ENCODE peak calls at places on chromosomes 4 and X, in nine cellular contexts. S is DND-41, W is mesendoderm, Z is HCT116, N is neuronal stem cell, U is kidney, Q is H1, A is SK-N-SH, I is fibroblast of lung. L is an unnamed sample.

GRCh38 chr4:132809298-132810032 is 339.6 kb upstream of the PCDH10 start:
- DNase-seq in N (no peak), W (peak), A (no peak), U (no peak), Q (peak), S (no peak), Z (no peak), I (no peak), L (no peak)

GRCh38 chr4:6109842-6110560 is 90.3 kb downstream of the JAKMIP1 start:
- DNase-seq in Q (peak), W (peak), I (no peak), U (no peak), Z (peak), A (no peak), N (peak), S (no peak), L (no peak)

GRCh38 chr4:124757121-124757520 is 44.6 kb upstream of the ANKRD50 start:
- DNase-seq in Z (no peak), Q (no peak), I (peak), N (no peak), A (no peak), W (no peak), S (no peak), U (no peak), L (no peak)

GRCh38 chr4:73608677-73609594 is 11.3 kb downstream of the RASSF6 start:
- DNase-seq in I (no peak), Q (no peak), W (no peak), A (no peak), S (no peak), U (no peak), N (no peak), Z (no peak), L (no peak)

GRCh38 chr4:108762559-108763225 is at the start of gene ETNPPL:
- DNase-seq in Q (peak), S (peak), Z (no peak), U (peak), I (peak), A (peak), W (peak), N (peak), L (peak)

GRCh38 chr4:25654971-25655963 is at the start of gene SLC34A2:
- DNase-seq in Q (peak), U (peak), I (no peak), A (peak), N (peak), Z (no peak), W (peak), S (no peak), L (no peak)

GRCh38 chr4:122602277-122603142 is 18.4 kb downstream of the IL21 start:
- DNase-seq in A (peak), Q (no peak), Z (peak), I (peak), U (no peak), S (no peak), W (peak), N (peak), L (no peak)

GRCh38 chr4:123783936-123784335 is 387.3 kb downstream of the SPRY1 start:
- DNase-seq in Q (no peak), I (peak), A (no peak), S (no peak), W (no peak), N (no peak), U (no peak), Z (no peak), L (no peak)

GRCh38 chrX:82230013-82230412 is 1028.1 kb downstream of the SH3BGRL start:
- DNase-seq in Z (no peak), N (no peak), W (peak), I (no peak), A (no peak), U (no peak), Q (no peak), S (no peak), L (no peak)

GRCh38 chrX:19958530-19959486 is 32.1 kb downstream of the BCLAF3 start:
- DNase-seq in S (no peak), N (no peak), U (no peak), I (peak), W (no peak), A (no peak), Q (no peak), Z (no peak), L (no peak)

GRCh38 chr4:82172186-82172585 is 201.6 kb downstream of the HNRNPD start:
- DNase-seq in I (no peak), U (no peak), Q (no peak), Z (no peak), A (no peak), N (no peak), W (no peak), S (no peak), L (no peak)

GRCh38 chr4:60389636-60390035 is 810.5 kb upstream of the ADGRL3 start:
- DNase-seq in U (no peak), A (no peak), W (peak), S (no peak), Q (no peak), Z (no peak), N (no peak), I (peak), L (no peak)

GRCh38 chr4:151227731-151228130 is 49.2 kb upstream of the PRSS48 start:
- DNase-seq in N (no peak), U (no peak), A (no peak), S (no peak), Q (no peak), W (peak), Z (no peak), I (peak), L (no peak)

GRCh38 chrX:141935645-141936044 is 32.0 kb downstream of the MAGEC1 start:
- DNase-seq in Z (no peak), N (no peak), W (no peak), S (no peak), I (no peak), A (no peak), Q (no peak), U (no peak), L (no peak)

GRCh38 chr4:126046081-126046614 is 731.4 kb downstream of the FAT4 start:
- DNase-seq in I (peak), N (no peak), Q (no peak), Z (no peak), U (no peak), W (no peak), A (no peak), S (no peak), L (no peak)

GRCh38 chr4:182862921-182863320 is 54.3 kb downstream of the DCTD start:
- DNase-seq in I (no peak), U (peak), Q (no peak), W (no peak), A (no peak), N (no peak), S (no peak), Z (no peak), L (peak)

GRCh38 chr4:123386608-123387007 is 10.0 kb upstream of the SPRY1 start:
- DNase-seq in N (no peak), A (no peak), Q (no peak), Z (no peak), U (no peak), W (no peak), S (no peak), I (peak), L (no peak)

GRCh38 chr4:4200624-4201023 is 26.1 kb downstream of the OTOP1 start:
- DNase-seq in N (no peak), W (peak), S (no peak), I (no peak), Q (no peak), U (no peak), A (no peak), Z (no peak), L (no peak)

GRCh38 chrX:68249401-68249831 is 183.9 kb downstream of the OPHN1 start:
- DNase-seq in S (no peak), Q (no peak), U (no peak), Z (no peak), I (no peak), W (no peak), N (no peak), A (no peak), L (no peak)

GRCh38 chr4:30929649-30930048 is 209.5 kb downstream of the PCDH7 start:
- DNase-seq in Z (no peak), N (no peak), Q (no peak), W (no peak), A (no peak), S (no peak), U (no peak), I (no peak), L (no peak)

GRCh38 chr4:122764071-122764807 is 31.7 kb downstream of the BBS12 start:
- DNase-seq in A (no peak), N (no peak), I (peak), Q (no peak), S (no peak), Z (no peak), U (no peak), W (no peak), L (no peak)

GRCh38 chr4:74543983-74544382 is 99.0 kb downstream of the AREG start:
- DNase-seq in A (no peak), Z (no peak), S (no peak), I (peak), N (no peak), W (no peak), U (no peak), Q (no peak), L (no peak)

GRCh38 chrX:123340691-123341090 is 156.6 kb downstream of the GRIA3 start:
- DNase-seq in Z (no peak), S (no peak), I (no peak), N (no peak), W (no peak), A (no peak), U (no peak), Q (no peak), L (no peak)

GRCh38 chr4:111400736-111401135 is 744.5 kb upstream of the FAM241A start:
- DNase-seq in U (no peak), Q (no peak), A (no peak), W (no peak), N (no peak), Z (no peak), S (no peak), I (peak), L (no peak)

GRCh38 chr4:9979101-9979815 is 42.0 kb downstream of the SLC2A9 start:
- DNase-seq in Q (peak), I (no peak), N (no peak), W (peak), Z (no peak), U (no peak), A (peak), S (no peak), L (no peak)

GRCh38 chr4:122010610-122011009 is 58.8 kb upstream of the TRPC3 start:
- DNase-seq in U (no peak), Z (no peak), S (no peak), A (no peak), I (peak), W (no peak), Q (no peak), N (no peak), L (no peak)

DNA sequence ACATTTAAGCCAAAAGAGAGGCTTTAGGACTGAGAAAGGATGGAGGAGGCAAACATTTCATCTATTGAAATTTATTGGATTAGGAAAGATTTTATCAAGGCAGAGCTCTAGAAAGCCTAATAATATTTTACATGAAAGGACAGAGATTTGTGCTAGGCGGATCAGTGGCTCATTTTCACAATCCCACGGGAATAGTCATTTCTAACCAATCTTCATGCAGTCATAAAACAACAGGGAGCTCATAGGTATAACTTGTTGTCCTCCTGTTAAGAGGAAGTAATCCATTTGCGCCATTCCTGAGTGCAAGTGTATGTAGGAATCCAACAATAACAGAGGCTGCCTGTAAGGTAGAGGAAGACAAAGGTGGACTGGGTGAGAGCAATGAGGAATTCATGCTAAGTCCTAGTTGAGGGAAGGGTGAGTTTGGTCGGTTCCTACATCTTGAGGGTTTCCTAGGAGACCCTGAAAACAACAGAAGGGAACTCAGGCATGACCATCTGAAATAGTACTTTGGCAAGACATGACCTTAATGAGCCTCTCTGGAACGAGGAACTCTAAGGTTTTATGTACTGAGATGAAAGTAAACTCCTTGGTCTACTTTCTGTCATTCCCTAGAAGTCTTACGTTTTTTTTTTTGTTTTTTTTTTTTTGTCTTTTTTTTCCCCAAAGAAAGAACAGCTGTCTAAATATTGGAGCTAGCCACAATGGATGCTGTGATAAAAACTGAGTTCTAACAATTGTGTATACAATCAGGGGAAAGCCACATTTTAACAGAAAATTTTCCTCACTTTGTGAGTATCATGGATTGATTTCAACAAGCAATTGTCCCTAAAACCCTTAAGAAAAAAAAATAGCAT is 89.7 kb downstream of the GEMIN8 start:
- DNase-seq in Z (no peak), A (no peak), W (peak), U (no peak), I (no peak), Q (no peak), N (peak), S (no peak), L (no peak)
- H3K4me3 ChIP-seq in Z (no peak), A (no peak), W (no peak), U (no peak), I (no peak), Q (no peak), N (no peak), S (no peak), L (no peak)

DNA sequence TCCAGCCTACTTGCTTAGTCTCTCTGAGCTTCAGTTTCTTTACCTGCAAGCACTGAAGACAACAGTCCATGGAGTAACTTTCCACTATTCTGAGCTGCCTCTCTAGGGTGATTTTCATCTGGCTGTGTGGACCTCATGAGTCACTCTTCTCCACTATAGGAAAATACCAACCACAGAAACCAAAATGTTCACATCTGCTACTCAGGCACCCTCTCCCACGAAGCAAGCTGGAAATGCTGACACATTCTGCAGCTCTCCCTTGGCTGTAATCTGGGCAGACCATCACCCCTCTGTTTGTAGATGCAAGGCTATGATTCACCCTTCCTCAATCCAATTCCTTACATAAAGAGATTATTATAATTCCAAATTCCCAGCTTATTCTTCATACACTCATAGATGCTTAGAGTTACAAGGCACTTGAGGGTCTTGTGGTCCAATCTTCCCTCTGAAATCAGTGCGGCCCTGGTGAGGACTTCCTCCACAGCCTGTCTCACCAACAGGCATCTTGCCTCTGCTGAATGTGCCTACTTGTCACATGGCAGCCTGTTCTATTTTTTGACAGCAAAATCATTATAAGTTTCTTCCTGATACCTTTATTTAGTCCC is 97.0 kb upstream of the LNX1 start:
- DNase-seq in Q (no peak), I (peak), N (no peak), Z (no peak), W (no peak), S (peak), U (no peak), A (peak), L (no peak)
- H3K9ac ChIP-seq in Q (no peak), I (no peak), N (no peak), Z (no peak), W (no peak), S (no peak), U (no peak), A (peak), L (no peak)

DNA sequence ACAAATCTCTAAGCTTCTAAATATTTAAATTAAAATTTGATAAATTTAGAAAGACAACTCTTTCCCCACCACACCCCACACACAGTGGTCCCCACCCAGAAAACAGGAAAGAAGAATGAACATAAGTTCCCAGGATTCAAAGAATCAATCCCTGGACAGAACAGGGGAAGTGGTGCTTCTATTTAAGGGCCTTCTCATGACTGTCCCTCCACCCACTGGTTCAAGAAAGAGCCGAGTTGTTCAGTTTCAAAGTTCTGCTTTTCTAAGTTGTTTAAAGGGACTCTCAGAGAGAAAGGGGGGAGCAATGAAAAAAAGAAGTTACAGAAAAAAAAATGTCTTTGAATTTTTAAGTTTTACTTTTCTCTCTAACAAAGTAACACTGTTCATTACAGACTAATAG is 195.8 kb downstream of the PDGFC start:
- DNase-seq in U (no peak), Z (no peak), Q (no peak), W (no peak), I (no peak), N (no peak), A (no peak), S (no peak), L (no peak)
- H3K27ac ChIP-seq in U (no peak), Z (peak), Q (no peak), W (no peak), I (peak), N (no peak), A (peak), S (no peak), L (no peak)

GRCh38 chr4:1792832-1793495 is at the start of gene FGFR3:
- DNase-seq in W (peak), S (peak), U (no peak), A (peak), N (peak), Z (no peak), I (peak), Q (peak), L (peak)
- H3K4me3 ChIP-seq in W (peak), S (no peak), U (peak), A (peak), N (peak), Z (peak), I (peak), Q (peak), L (peak)

GRCh38 chr4:1725521-1725920 is 4.2 kb downstream of the TACC3 start:
- DNase-seq in W (no peak), N (no peak), Q (no peak), Z (no peak), A (no peak), I (no peak), U (peak), S (no peak), L (no peak)

GRCh38 chr4:1721666-1722550 is 587 bp downstream of the TACC3 start:
- DNase-seq in N (no peak), Z (no peak), A (peak), Q (no peak), I (no peak), U (peak), S (no peak), W (no peak), L (no peak)

GRCh38 chr4:1722551-1723071 is 1.3 kb downstream of the TACC3 start:
- DNase-seq in S (no peak), U (peak), N (no peak), Z (no peak), I (no peak), Q (no peak), W (no peak), A (peak), L (no peak)

GRCh38 chr4:1721003-1721665 is at the start of the genes TACC3 and TMEM129:
- DNase-seq in N (peak), Z (peak), Q (peak), U (peak), A (peak), I (peak), S (peak), W (peak), L (peak)

DNA sequence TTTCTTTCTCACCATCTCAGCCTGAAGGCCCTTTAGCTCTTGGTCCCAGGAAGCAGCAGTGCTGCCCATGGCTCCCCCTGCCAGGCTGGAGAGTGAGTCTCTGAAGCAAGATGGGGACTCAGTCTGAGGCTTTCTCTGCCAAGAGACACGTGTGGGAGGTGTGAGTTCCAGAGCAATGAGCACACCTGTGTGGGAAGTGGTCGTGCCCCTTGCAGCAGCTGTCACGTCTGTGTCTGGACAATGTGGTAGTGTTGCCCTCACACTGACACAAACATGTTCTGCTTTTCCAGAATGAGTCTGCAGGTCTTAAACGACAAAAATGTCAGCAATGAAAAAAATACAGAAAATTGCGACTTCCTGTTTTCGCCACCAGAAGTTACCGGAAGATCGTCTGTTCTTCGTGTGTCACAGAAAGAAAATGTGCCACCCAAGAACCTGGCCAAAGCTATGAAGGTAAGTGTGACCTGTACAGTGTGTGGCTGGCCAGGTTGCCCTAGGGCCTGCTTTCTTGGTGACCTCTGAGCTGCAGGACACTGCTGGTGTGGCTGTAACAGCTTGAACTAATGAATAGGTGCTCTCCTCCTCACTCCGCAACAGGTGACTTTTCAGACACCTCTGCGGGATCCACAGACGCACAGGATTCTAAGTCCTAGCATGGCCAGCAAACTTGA is 1.9 kb downstream of the TACC3 start:
- DNase-seq in U (peak), I (peak), A (no peak), Z (no peak), N (no peak), W (no peak), Q (no peak), S (no peak), L (no peak)
- H3K9ac ChIP-seq in U (no peak), I (no peak), A (peak), Z (peak), N (peak), W (peak), Q (no peak), S (peak), L (peak)

DNA sequence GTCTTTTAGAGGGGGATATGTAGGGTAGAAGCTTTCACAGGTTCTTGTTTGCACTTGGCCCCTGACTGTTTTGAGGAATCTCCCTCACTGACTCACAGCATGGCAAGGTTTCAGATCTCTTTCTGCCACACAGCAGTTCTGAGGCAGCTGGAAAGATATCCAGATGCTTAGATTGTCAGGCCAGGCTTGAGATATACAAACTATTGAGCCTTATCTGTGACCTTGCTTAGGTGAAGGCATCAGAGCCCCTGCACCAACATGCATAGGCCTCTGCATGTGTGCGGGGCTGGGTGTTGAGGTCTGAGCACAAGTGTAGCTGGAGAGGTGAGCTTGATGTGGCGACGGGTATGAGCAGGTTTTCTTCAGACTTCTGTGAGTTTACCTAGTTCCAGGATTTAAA is 80.9 kb upstream of the MSANTD1 start:
- DNase-seq in N (no peak), U (no peak), W (peak), A (peak), Z (no peak), S (no peak), Q (no peak), I (peak), L (no peak)
- H3K27ac ChIP-seq in N (no peak), U (no peak), W (no peak), A (peak), Z (no peak), S (no peak), Q (peak), I (no peak), L (no peak)

L was measured in colonic mucosa.